ENCODE peak calls at places on chromosomes 12 and 14, in four cellular contexts. B is fibroblast of pulmonary artery, U is NCI-H1105 treated with DMSO at 0.1 percent for 48 hours, N is cardiac septum. K is an unnamed sample.

GRCh38 chr12:75909714-75910451 is 121.7 kb downstream of the PHLDA1 start:
- DNase-seq in B (peak), U (peak), N (no peak), K (no peak)

GRCh38 chr14:73634333-73634833 is 10.4 kb upstream of the DNAL1 start:
- DNase-seq in B (peak), U (peak), N (peak), K (peak)

GRCh38 chr12:66775941-66776340 is 97.1 kb upstream of the GRIP1 start:
- DNase-seq in B (no peak), U (no peak), N (no peak), K (peak)

GRCh38 chr12:116922194-116922897 is 11.6 kb downstream of the FBXW8 start:
- DNase-seq in B (no peak), U (no peak), N (no peak), K (no peak)

GRCh38 chr12:128942960-128943477 is 89.7 kb downstream of the GLT1D1 start:
- DNase-seq in B (no peak), U (peak), N (no peak), K (no peak)

GRCh38 chr12:16828891-16829290 is 222.9 kb upstream of the LMO3 start:
- DNase-seq in B (no peak), U (peak), N (no peak), K (no peak)

GRCh38 chr14:69154779-69155178 is 1.9 kb upstream of the DCAF5 start:
- DNase-seq in B (peak), U (no peak), N (no peak), K (peak)

GRCh38 chr12:3047961-3048360 is 29.2 kb upstream of the TSPAN9 start:
- DNase-seq in B (no peak), U (no peak), N (no peak), K (no peak)

GRCh38 chr12:49198431-49199155 is 9.7 kb upstream of the TUBA1A start:
- DNase-seq in B (peak), U (peak), N (no peak), K (no peak)

GRCh38 chr12:85325452-85325851 is 45.4 kb downstream of the ALX1 start:
- DNase-seq in B (no peak), U (peak), N (no peak), K (peak)

GRCh38 chr14:38808734-38809455 is 294.1 kb downstream of the SEC23A start:
- DNase-seq in B (no peak), U (no peak), N (no peak), K (no peak)

GRCh38 chr12:12240671-12241345 is 26.0 kb downstream of the LRP6 start:
- DNase-seq in B (peak), U (no peak), N (no peak), K (no peak)

GRCh38 chr12:52600941-52601481 is at the start of gene KRT72:
- DNase-seq in B (no peak), U (no peak), N (peak), K (peak)

GRCh38 chr12:131155131-131155530 is 201.4 kb downstream of the ADGRD1 start:
- DNase-seq in B (no peak), U (no peak), N (no peak), K (no peak)

GRCh38 chr12:119870462-119870861 is 6.7 kb downstream of the CIT start:
- DNase-seq in B (no peak), U (no peak), N (no peak), K (no peak)

GRCh38 chr12:26822051-26822450 is 10.9 kb downstream of the ITPR2 start:
- DNase-seq in B (no peak), U (no peak), N (no peak), K (no peak)

GRCh38 chr12:92844147-92844763 is 84.8 kb downstream of the EEA1 start:
- DNase-seq in B (no peak), U (no peak), N (no peak), K (no peak)

GRCh38 chr14:31357279-31357678 is 63.1 kb downstream of the HEATR5A start:
- DNase-seq in B (peak), U (no peak), N (no peak), K (no peak)

K was measured in testis.